ENCODE peak calls at places on chromosomes 13 and 19, in nine cellular contexts. H, S, K, V, W, X, U, G and Q are unnamed samples.

GRCh38 chr13:36606060-36606459 is 67.8 kb upstream of the SERTM1 start:
- DNase-seq in H (no peak), S (no peak), K (no peak), V (no peak), W (no peak), X (no peak), U (no peak), G (no peak), Q (no peak)

GRCh38 chr19:18789883-18790565 is 1.1 kb downstream of the COMP start:
- DNase-seq in H (no peak), S (no peak), K (no peak), V (no peak), W (no peak), X (no peak), U (no peak), G (no peak), Q (no peak)

GRCh38 chr13:67133476-67133875 is 96.7 kb downstream of the PCDH9 start:
- DNase-seq in H (no peak), S (no peak), K (no peak), V (peak), W (no peak), X (no peak), U (no peak), G (no peak), Q (no peak)

GRCh38 chr19:47509170-47509847 is 5.6 kb downstream of the NAPA start:
- DNase-seq in H (no peak), S (no peak), K (no peak), V (no peak), W (no peak), X (no peak), U (no peak), G (no peak), Q (no peak)

GRCh38 chr19:7869453-7869909 is 4.7 kb downstream of the PRR36 start:
- DNase-seq in H (peak), S (peak), K (peak), V (peak), W (peak), X (no peak), U (peak), G (no peak), Q (no peak)

GRCh38 chr19:15629003-15629880 is 11.5 kb upstream of the CYP4F3 start:
- DNase-seq in H (peak), S (peak), K (peak), V (peak), W (peak), X (peak), U (peak), G (peak), Q (peak)

GRCh38 chr13:112106467-112107141 is 39.7 kb downstream of the SOX1 start:
- DNase-seq in H (no peak), S (no peak), K (no peak), V (no peak), W (no peak), X (no peak), U (no peak), G (no peak), Q (no peak)

GRCh38 chr13:70568571-70568970 is 460.3 kb upstream of the KLHL1 start:
- DNase-seq in H (peak), S (no peak), K (peak), V (peak), W (no peak), X (peak), U (no peak), G (peak), Q (peak)

GRCh38 chr19:31340059-31341025 is 8.9 kb downstream of the TSHZ3 start:
- DNase-seq in H (peak), S (no peak), K (no peak), V (no peak), W (no peak), X (no peak), U (no peak), G (peak), Q (no peak)

GRCh38 chr13:90156390-90156789 is 1191.1 kb upstream of the MIR17HG start:
- DNase-seq in H (no peak), S (no peak), K (no peak), V (no peak), W (no peak), X (no peak), U (no peak), G (no peak), Q (no peak)

GRCh38 chr13:99417151-99417820 is 84.0 kb upstream of the TM9SF2 start:
- DNase-seq in H (no peak), S (no peak), K (no peak), V (no peak), W (no peak), X (no peak), U (no peak), G (no peak), Q (no peak)

GRCh38 chr13:31160857-31161582 is 684 bp downstream of the HSPH1 start:
- DNase-seq in H (peak), S (no peak), K (peak), V (peak), W (peak), X (no peak), U (peak), G (peak), Q (no peak)

GRCh38 chr19:11050323-11051114 is 38.7 kb upstream of the LDLR start:
- DNase-seq in H (no peak), S (no peak), K (no peak), V (no peak), W (no peak), X (no peak), U (no peak), G (no peak), Q (no peak)

GRCh38 chr19:53328967-53329366 is 4.6 kb upstream of the ZNF845 start:
- DNase-seq in H (peak), S (no peak), K (no peak), V (peak), W (no peak), X (no peak), U (no peak), G (peak), Q (no peak)

GRCh38 chr13:48222358-48223015 is 10.5 kb upstream of the ITM2B start:
- DNase-seq in H (peak), S (no peak), K (peak), V (peak), W (no peak), X (no peak), U (no peak), G (peak), Q (no peak)